ENCODE peak calls at places on chromosome 6, in seven cellular contexts. One of them, this sample, is unnamed.

GRCh38 chr6:13729891-13730290 is 18.3 kb upstream of the RANBP9 start:
- DNase-seq in tibial nerve: no peak
- DNase-seq in smooth muscle cell of the brain vasculature: no peak
- DNase-seq in activated CD4-positive, alpha-beta T cell treated with anti-CD3 and anti-CD28 coated beads, Interleukin-2, amount 50 U/mL, for 1 hour: no peak
- DNase-seq in ecto neural progenitor cell: no peak
- DNase-seq in DMS153: no peak
- DNase-seq in kidney tubule cell: peak; percentile 52
- DNase-seq in this sample: peak; percentile 72

GRCh38 chr6:100209323-100210137 is 215.5 kb upstream of the MCHR2 start:
- DNase-seq in activated CD4-positive, alpha-beta T cell treated with anti-CD3 and anti-CD28 coated beads, Interleukin-2, amount 50 U/mL, for 1 hour: no peak
- DNase-seq in smooth muscle cell of the brain vasculature: no peak
- DNase-seq in ecto neural progenitor cell: no peak
- DNase-seq in tibial nerve: no peak
- DNase-seq in DMS153: no peak
- DNase-seq in kidney tubule cell: no peak
- DNase-seq in this sample: no peak

GRCh38 chr6:14567842-14568241 is 450.3 kb downstream of the CD83 start:
- DNase-seq in tibial nerve: no peak
- DNase-seq in DMS153: no peak
- DNase-seq in smooth muscle cell of the brain vasculature: no peak
- DNase-seq in kidney tubule cell: peak; percentile 7
- DNase-seq in activated CD4-positive, alpha-beta T cell treated with anti-CD3 and anti-CD28 coated beads, Interleukin-2, amount 50 U/mL, for 1 hour: no peak
- DNase-seq in ecto neural progenitor cell: no peak
- DNase-seq in this sample: no peak

GRCh38 chr6:127090051-127090450 is 28.4 kb upstream of the RSPO3 start:
- DNase-seq in kidney tubule cell: no peak
- DNase-seq in smooth muscle cell of the brain vasculature: no peak
- DNase-seq in ecto neural progenitor cell: no peak
- DNase-seq in tibial nerve: no peak
- DNase-seq in DMS153: no peak
- DNase-seq in activated CD4-positive, alpha-beta T cell treated with anti-CD3 and anti-CD28 coated beads, Interleukin-2, amount 50 U/mL, for 1 hour: no peak
- DNase-seq in this sample: no peak

GRCh38 chr6:163457637-163458561 is 43.4 kb downstream of the QKI start:
- DNase-seq in smooth muscle cell of the brain vasculature: peak; percentile 57
- DNase-seq in activated CD4-positive, alpha-beta T cell treated with anti-CD3 and anti-CD28 coated beads, Interleukin-2, amount 50 U/mL, for 1 hour: no peak
- DNase-seq in kidney tubule cell: peak; percentile 82
- DNase-seq in DMS153: no peak
- DNase-seq in ecto neural progenitor cell: no peak
- DNase-seq in tibial nerve: peak; percentile 43
- DNase-seq in this sample: peak; percentile 40

GRCh38 chr6:32623693-32624092 is 13.5 kb upstream of the HLA-DQA1 start:
- DNase-seq in DMS153: no peak
- DNase-seq in tibial nerve: no peak
- DNase-seq in kidney tubule cell: no peak
- DNase-seq in ecto neural progenitor cell: no peak
- DNase-seq in activated CD4-positive, alpha-beta T cell treated with anti-CD3 and anti-CD28 coated beads, Interleukin-2, amount 50 U/mL, for 1 hour: no peak
- DNase-seq in smooth muscle cell of the brain vasculature: no peak
- DNase-seq in this sample: no peak

GRCh38 chr6:156934054-156934424 is 156.9 kb downstream of the ARID1B start:
- DNase-seq in kidney tubule cell: no peak
- DNase-seq in smooth muscle cell of the brain vasculature: no peak
- DNase-seq in tibial nerve: no peak
- DNase-seq in ecto neural progenitor cell: no peak
- DNase-seq in DMS153: no peak
- DNase-seq in activated CD4-positive, alpha-beta T cell treated with anti-CD3 and anti-CD28 coated beads, Interleukin-2, amount 50 U/mL, for 1 hour: no peak
- DNase-seq in this sample: no peak

GRCh38 chr6:133202610-133203343 is 38.4 kb upstream of the EYA4 start:
- DNase-seq in activated CD4-positive, alpha-beta T cell treated with anti-CD3 and anti-CD28 coated beads, Interleukin-2, amount 50 U/mL, for 1 hour: no peak
- DNase-seq in kidney tubule cell: peak; percentile 17
- DNase-seq in DMS153: no peak
- DNase-seq in tibial nerve: no peak
- DNase-seq in ecto neural progenitor cell: no peak
- DNase-seq in smooth muscle cell of the brain vasculature: no peak
- DNase-seq in this sample: no peak

GRCh38 chr6:144725731-144726522 is 440.8 kb downstream of the UTRN start:
- DNase-seq in ecto neural progenitor cell: no peak
- DNase-seq in tibial nerve: no peak
- DNase-seq in kidney tubule cell: peak; percentile 73
- DNase-seq in activated CD4-positive, alpha-beta T cell treated with anti-CD3 and anti-CD28 coated beads, Interleukin-2, amount 50 U/mL, for 1 hour: no peak
- DNase-seq in DMS153: no peak
- DNase-seq in smooth muscle cell of the brain vasculature: no peak
- DNase-seq in this sample: peak; percentile 10

This sample was measured in HTR-8/SVneo.